ENCODE peak calls at places on chromosomes 12 and 14, in ten cellular contexts. One of them, this sample, is unnamed.
A peak's percentile ranks its signal among the peaks of the same experiment; 100 is the strongest.

GRCh38 chr12:116278259-116278595 is 734 bp upstream of the MED13L start:
- DNase-seq in tibial nerve: no peak
- DNase-seq in breast epithelium: no peak
- DNase-seq in IMR-90: no peak
- DNase-seq in suprapubic skin: no peak
- DNase-seq in A549: peak; percentile 45
- DNase-seq in ovary: no peak
- DNase-seq in endothelial cell of umbilical vein: no peak
- DNase-seq in HCT116: no peak
- DNase-seq in stomach: no peak
- DNase-seq in this sample: no peak

GRCh38 chr12:131415781-131416180 is 295.1 kb upstream of the SFSWAP start:
- DNase-seq in tibial nerve: no peak
- DNase-seq in breast epithelium: no peak
- DNase-seq in IMR-90: no peak
- DNase-seq in suprapubic skin: no peak
- DNase-seq in A549: peak; percentile 56
- DNase-seq in ovary: no peak
- DNase-seq in endothelial cell of umbilical vein: no peak
- DNase-seq in HCT116: peak; percentile 44
- DNase-seq in stomach: no peak
- DNase-seq in this sample: no peak

GRCh38 chr12:123134265-123134664 is 16.6 kb downstream of the PITPNM2 start:
- DNase-seq in tibial nerve: no peak
- DNase-seq in breast epithelium: no peak
- DNase-seq in IMR-90: no peak
- DNase-seq in suprapubic skin: no peak
- DNase-seq in A549: no peak
- DNase-seq in ovary: no peak
- DNase-seq in endothelial cell of umbilical vein: no peak
- DNase-seq in HCT116: no peak
- DNase-seq in stomach: no peak
- DNase-seq in this sample: no peak

GRCh38 chr12:113359133-113359938 is 949 bp downstream of the PLBD2 start:
- DNase-seq in tibial nerve: peak; percentile 39
- DNase-seq in breast epithelium: no peak
- DNase-seq in IMR-90: peak; percentile 14
- DNase-seq in suprapubic skin: no peak
- DNase-seq in A549: no peak
- DNase-seq in ovary: peak; percentile 78
- DNase-seq in endothelial cell of umbilical vein: no peak
- DNase-seq in HCT116: no peak
- DNase-seq in stomach: no peak
- DNase-seq in this sample: peak; percentile 51

GRCh38 chr14:94051115-94051514 is 25.0 kb downstream of the OTUB2 start:
- DNase-seq in tibial nerve: peak; percentile 45
- DNase-seq in breast epithelium: peak; percentile 37
- DNase-seq in IMR-90: peak; percentile 42
- DNase-seq in suprapubic skin: peak; percentile 28
- DNase-seq in A549: peak; percentile 41
- DNase-seq in ovary: peak; percentile 87
- DNase-seq in endothelial cell of umbilical vein: peak; percentile 40
- DNase-seq in HCT116: no peak
- DNase-seq in stomach: peak; percentile 45
- DNase-seq in this sample: peak; percentile 64

GRCh38 chr12:4855121-4855924 is 54.4 kb upstream of the KCNA1 start:
- DNase-seq in tibial nerve: peak; percentile 88
- DNase-seq in breast epithelium: peak; percentile 48
- DNase-seq in IMR-90: peak; percentile 72
- DNase-seq in suprapubic skin: no peak
- DNase-seq in A549: peak; percentile 76
- DNase-seq in ovary: no peak
- DNase-seq in endothelial cell of umbilical vein: peak; percentile 74
- DNase-seq in HCT116: peak; percentile 69
- DNase-seq in stomach: peak; percentile 57
- DNase-seq in this sample: no peak

GRCh38 chr14:56333361-56334279 is 215.4 kb downstream of the PELI2 start:
- DNase-seq in tibial nerve: no peak
- DNase-seq in breast epithelium: no peak
- DNase-seq in IMR-90: peak; percentile 93
- DNase-seq in suprapubic skin: no peak
- DNase-seq in A549: peak; percentile 77
- DNase-seq in ovary: no peak
- DNase-seq in endothelial cell of umbilical vein: peak; percentile 91
- DNase-seq in HCT116: no peak
- DNase-seq in stomach: no peak
- DNase-seq in this sample: no peak

GRCh38 chr14:24377660-24378059 is 9.7 kb downstream of the NFATC4 start:
- DNase-seq in tibial nerve: no peak
- DNase-seq in breast epithelium: peak; percentile 48
- DNase-seq in IMR-90: no peak
- DNase-seq in suprapubic skin: no peak
- DNase-seq in A549: no peak
- DNase-seq in ovary: no peak
- DNase-seq in endothelial cell of umbilical vein: no peak
- DNase-seq in HCT116: no peak
- DNase-seq in stomach: peak; percentile 7
- DNase-seq in this sample: no peak

GRCh38 chr12:120264086-120264485 is 1.4 kb downstream of the PXN start:
- DNase-seq in tibial nerve: no peak
- DNase-seq in breast epithelium: no peak
- DNase-seq in IMR-90: no peak
- DNase-seq in suprapubic skin: no peak
- DNase-seq in A549: no peak
- DNase-seq in ovary: no peak
- DNase-seq in endothelial cell of umbilical vein: no peak
- DNase-seq in HCT116: no peak
- DNase-seq in stomach: no peak
- DNase-seq in this sample: no peak
- H3K4me3 ChIP-seq in tibial nerve: peak overlapping the region; percentile 94
- H3K4me3 ChIP-seq in breast epithelium: peak overlapping the region; percentile 98
- H3K4me3 ChIP-seq in IMR-90: peak overlapping the region; percentile 98
- H3K4me3 ChIP-seq in suprapubic skin: peak overlapping the region; percentile 74
- H3K4me3 ChIP-seq in A549: peak overlapping the region; percentile 99
- H3K4me3 ChIP-seq in ovary: peak overlapping the region; percentile 100
- H3K4me3 ChIP-seq in endothelial cell of umbilical vein: peak overlapping the region; percentile 60
- H3K4me3 ChIP-seq in HCT116: peak overlapping the region; percentile 85
- H3K4me3 ChIP-seq in stomach: peak overlapping the region; percentile 97
- H3K4me3 ChIP-seq in this sample: peak overlapping the region; percentile 100

GRCh38 chr14:93045211-93045674 is 70.5 kb downstream of the ITPK1 start:
- DNase-seq in tibial nerve: no peak
- DNase-seq in breast epithelium: no peak
- DNase-seq in IMR-90: no peak
- DNase-seq in suprapubic skin: no peak
- DNase-seq in A549: no peak
- DNase-seq in ovary: no peak
- DNase-seq in endothelial cell of umbilical vein: peak; percentile 16
- DNase-seq in HCT116: no peak
- DNase-seq in stomach: no peak
- DNase-seq in this sample: no peak
- H3K4me1 ChIP-seq in tibial nerve: peaks cover 74% of the 10 kb centered on the region
- H3K4me1 ChIP-seq in breast epithelium: no peaks in the 10 kb centered on the region
- H3K4me1 ChIP-seq in IMR-90: peaks cover 13% of the 10 kb centered on the region
- H3K4me1 ChIP-seq in suprapubic skin: peaks cover 43% of the 10 kb centered on the region
- H3K4me1 ChIP-seq in A549: peaks cover 86% of the 10 kb centered on the region
- H3K4me1 ChIP-seq in ovary: peaks cover 8% of the 10 kb centered on the region
- H3K4me1 ChIP-seq in endothelial cell of umbilical vein: peaks cover 52% of the 10 kb centered on the region
- H3K4me1 ChIP-seq in HCT116: peaks cover 90% of the 10 kb centered on the region
- H3K4me1 ChIP-seq in stomach: peaks cover 97% of the 10 kb centered on the region
- H3K4me1 ChIP-seq in this sample: peaks cover 26% of the 10 kb centered on the region

GRCh38 chr12:6850796-6851152 is 312 bp downstream of the CDCA3 start:
- DNase-seq in tibial nerve: no peak
- DNase-seq in breast epithelium: no peak
- DNase-seq in IMR-90: no peak
- DNase-seq in suprapubic skin: no peak
- DNase-seq in A549: no peak
- DNase-seq in ovary: no peak
- DNase-seq in endothelial cell of umbilical vein: no peak
- DNase-seq in HCT116: no peak
- DNase-seq in stomach: no peak
- DNase-seq in this sample: no peak

GRCh38 chr12:6849976-6850560 is 1.0 kb downstream of the CDCA3 start:
- DNase-seq in tibial nerve: no peak
- DNase-seq in breast epithelium: no peak
- DNase-seq in IMR-90: no peak
- DNase-seq in suprapubic skin: no peak
- DNase-seq in A549: no peak
- DNase-seq in ovary: no peak
- DNase-seq in endothelial cell of umbilical vein: no peak
- DNase-seq in HCT116: no peak
- DNase-seq in stomach: no peak
- DNase-seq in this sample: no peak

GRCh38 chr12:6852651-6853354 is 853 bp downstream of the USP5 start:
- DNase-seq in tibial nerve: no peak
- DNase-seq in breast epithelium: no peak
- DNase-seq in IMR-90: peak; percentile 79
- DNase-seq in suprapubic skin: no peak
- DNase-seq in A549: peak; percentile 59
- DNase-seq in ovary: peak; percentile 64
- DNase-seq in endothelial cell of umbilical vein: peak; percentile 61
- DNase-seq in HCT116: no peak
- DNase-seq in stomach: peak; percentile 32
- DNase-seq in this sample: no peak

GRCh38 chr12:6851921-6852650 is at the start of gene USP5:
- DNase-seq in tibial nerve: peak; percentile 95
- DNase-seq in breast epithelium: peak; percentile 99
- DNase-seq in IMR-90: peak; percentile 100
- DNase-seq in suprapubic skin: peak; percentile 99
- DNase-seq in A549: peak; percentile 100
- DNase-seq in ovary: peak; percentile 99
- DNase-seq in endothelial cell of umbilical vein: peak; percentile 100
- DNase-seq in HCT116: peak; percentile 100
- DNase-seq in stomach: peak; percentile 99
- DNase-seq in this sample: peak; percentile 99

DNA sequence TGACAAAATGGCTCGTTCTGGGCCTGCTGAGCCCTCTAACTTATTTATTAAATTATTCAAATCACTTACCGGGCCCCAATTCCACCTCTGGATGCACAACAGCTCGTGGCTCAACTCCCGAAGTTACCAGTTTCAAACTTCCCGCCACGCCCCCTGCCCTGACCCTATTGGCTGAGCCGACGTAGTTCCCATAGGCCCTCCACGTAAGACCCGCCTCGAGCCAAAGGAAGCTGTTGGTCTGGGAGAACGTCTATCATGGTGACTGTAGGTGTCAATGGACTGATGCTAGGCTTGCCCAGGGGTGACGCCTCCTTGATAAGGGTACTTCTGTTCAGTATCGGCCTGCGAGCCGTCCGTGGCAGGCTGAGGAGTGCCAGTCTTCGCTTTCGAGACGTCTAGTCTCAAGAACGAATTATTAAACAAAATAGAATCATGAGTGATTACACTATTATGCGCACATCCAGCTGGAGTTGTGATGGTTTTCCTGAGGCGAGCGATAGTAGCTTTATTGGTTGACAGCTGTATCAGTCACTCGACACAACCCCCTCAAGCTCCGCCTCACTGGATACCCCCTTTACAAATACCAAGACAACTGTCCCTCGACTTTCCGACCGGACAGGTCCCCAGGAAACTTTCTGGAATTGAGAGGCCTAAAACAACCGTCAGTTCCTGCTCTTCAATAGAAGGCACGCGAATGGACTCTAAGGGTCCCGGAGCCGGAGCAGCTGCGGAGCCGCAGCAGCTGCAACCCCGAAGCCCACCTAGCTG is at the start of gene CDCA3:
- DNase-seq in tibial nerve: peak; percentile 96
- DNase-seq in breast epithelium: peak; percentile 97
- DNase-seq in IMR-90: peak; percentile 98
- DNase-seq in suprapubic skin: peak; percentile 98
- DNase-seq in A549: peak; percentile 99
- DNase-seq in ovary: peak; percentile 94
- DNase-seq in endothelial cell of umbilical vein: peak; percentile 97
- DNase-seq in HCT116: peak; percentile 98
- DNase-seq in stomach: peak; percentile 98
- DNase-seq in this sample: peak; percentile 98
- TF ChIP-seq POLR2A in tibial nerve: peak; percentile 73
- TF ChIP-seq POLR2A in breast epithelium: peak; percentile 24
- TF ChIP-seq POLR2A in IMR-90: peak; percentile 84
- TF ChIP-seq POLR2A in suprapubic skin: peak; percentile 76
- TF ChIP-seq POLR2A in A549: peak; percentile 41
- TF ChIP-seq POLR2A in ovary: peak; percentile 36
- TF ChIP-seq POLR2A in endothelial cell of umbilical vein: peak; percentile 82
- TF ChIP-seq POLR2A in HCT116: peak; percentile 94
- TF ChIP-seq POLR2A in stomach: peak; percentile 83
- TF ChIP-seq POLR2A in this sample: peak; percentile 99

GRCh38 chr14:23093526-23093925 is 1.4 kb downstream of the ACIN1 start:
- DNase-seq in tibial nerve: no peak
- DNase-seq in breast epithelium: no peak
- DNase-seq in IMR-90: no peak
- DNase-seq in suprapubic skin: no peak
- DNase-seq in A549: no peak
- DNase-seq in ovary: no peak
- DNase-seq in endothelial cell of umbilical vein: no peak
- DNase-seq in HCT116: no peak
- DNase-seq in stomach: no peak
- DNase-seq in this sample: no peak
- H3K4me3 ChIP-seq in tibial nerve: peak overlapping the region; percentile 92
- H3K4me3 ChIP-seq in breast epithelium: peak overlapping the region; percentile 74
- H3K4me3 ChIP-seq in IMR-90: peak overlapping the region; percentile 66
- H3K4me3 ChIP-seq in suprapubic skin: peak overlapping the region; percentile 74
- H3K4me3 ChIP-seq in A549: peak overlapping the region; percentile 62
- H3K4me3 ChIP-seq in ovary: peak overlapping the region; percentile 97
- H3K4me3 ChIP-seq in endothelial cell of umbilical vein: peak overlapping the region; percentile 94
- H3K4me3 ChIP-seq in HCT116: peak overlapping the region; percentile 90
- H3K4me3 ChIP-seq in stomach: peak overlapping the region; percentile 96
- H3K4me3 ChIP-seq in this sample: no peak overlapping the region

DNA sequence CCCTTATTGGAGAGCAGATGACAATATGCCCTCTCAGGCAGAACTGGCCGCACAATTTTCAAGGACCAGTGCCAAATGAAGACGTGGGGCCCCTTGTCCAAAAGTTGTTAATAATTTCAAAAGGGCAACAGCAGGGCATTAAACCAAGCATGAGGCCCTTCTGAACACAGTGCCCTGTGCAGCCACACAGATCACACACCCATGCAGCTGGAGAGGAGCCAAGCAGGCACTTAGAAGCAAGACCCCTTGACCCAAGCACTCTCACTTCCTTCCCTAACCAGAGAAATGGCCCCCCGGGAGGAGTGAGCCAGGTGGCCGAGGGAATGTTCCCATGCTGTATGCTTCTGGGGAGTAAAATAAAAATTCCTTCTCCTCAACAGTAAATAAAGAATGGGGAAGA is 114.0 kb upstream of the TMPO start:
- DNase-seq in tibial nerve: no peak
- DNase-seq in breast epithelium: no peak
- DNase-seq in IMR-90: no peak
- DNase-seq in suprapubic skin: no peak
- DNase-seq in A549: no peak
- DNase-seq in ovary: no peak
- DNase-seq in endothelial cell of umbilical vein: peak; percentile 70
- DNase-seq in HCT116: no peak
- DNase-seq in stomach: no peak
- DNase-seq in this sample: no peak
- H3K4me1 ChIP-seq in tibial nerve: no peaks in the 10 kb centered on the region
- H3K4me1 ChIP-seq in breast epithelium: no peaks in the 10 kb centered on the region
- H3K4me1 ChIP-seq in IMR-90: peaks cover 4% of the 10 kb centered on the region
- H3K4me1 ChIP-seq in suprapubic skin: peaks cover 3% of the 10 kb centered on the region
- H3K4me1 ChIP-seq in A549: peaks cover 53% of the 10 kb centered on the region
- H3K4me1 ChIP-seq in ovary: no peaks in the 10 kb centered on the region
- H3K4me1 ChIP-seq in endothelial cell of umbilical vein: peaks cover 48% of the 10 kb centered on the region
- H3K4me1 ChIP-seq in HCT116: peaks cover 81% of the 10 kb centered on the region
- H3K4me1 ChIP-seq in stomach: peaks cover 15% of the 10 kb centered on the region
- H3K4me1 ChIP-seq in this sample: no peaks in the 10 kb centered on the region

This sample was measured in Peyer's patch.